ENCODE peak calls at places on chromosomes 7 and 10, in six cellular contexts. One of them, this sample, is unnamed.

GRCh38 chr7:30115709-30116297 is 19.0 kb upstream of the MTURN start:
- DNase-seq in GM10248: no peak
- DNase-seq in heart right ventricle: no peak
- DNase-seq in left ventricle myocardium inferior: no peak
- DNase-seq in activated B cell treated with CpG ODN at 0.5 μM for 24 hours: no peak
- DNase-seq in RWPE1: no peak
- DNase-seq in this sample: no peak

GRCh38 chr7:24337180-24337579 is 53.2 kb downstream of the NPY start:
- DNase-seq in activated B cell treated with CpG ODN at 0.5 μM for 24 hours: no peak
- DNase-seq in heart right ventricle: no peak
- DNase-seq in GM10248: no peak
- DNase-seq in left ventricle myocardium inferior: no peak
- DNase-seq in RWPE1: no peak
- DNase-seq in this sample: no peak

GRCh38 chr7:155769701-155770100 is 42.6 kb downstream of the SHH start:
- DNase-seq in activated B cell treated with CpG ODN at 0.5 μM for 24 hours: no peak
- DNase-seq in GM10248: no peak
- DNase-seq in RWPE1: no peak
- DNase-seq in heart right ventricle: no peak
- DNase-seq in left ventricle myocardium inferior: no peak
- DNase-seq in this sample: no peak

GRCh38 chr10:95745487-95745886 is 10.5 kb upstream of the ENTPD1 start:
- DNase-seq in GM10248: peak
- DNase-seq in left ventricle myocardium inferior: no peak
- DNase-seq in RWPE1: no peak
- DNase-seq in heart right ventricle: no peak
- DNase-seq in activated B cell treated with CpG ODN at 0.5 μM for 24 hours: no peak
- DNase-seq in this sample: no peak

GRCh38 chr10:95517536-95518454 is 43.4 kb downstream of the SORBS1 start:
- DNase-seq in heart right ventricle: no peak
- DNase-seq in RWPE1: peak
- DNase-seq in activated B cell treated with CpG ODN at 0.5 μM for 24 hours: no peak
- DNase-seq in left ventricle myocardium inferior: no peak
- DNase-seq in GM10248: no peak
- DNase-seq in this sample: no peak

GRCh38 chr10:50653142-50653541 is 29.4 kb upstream of the SGMS1 start:
- DNase-seq in left ventricle myocardium inferior: no peak
- DNase-seq in heart right ventricle: no peak
- DNase-seq in activated B cell treated with CpG ODN at 0.5 μM for 24 hours: no peak
- DNase-seq in RWPE1: peak
- DNase-seq in GM10248: no peak
- DNase-seq in this sample: no peak

GRCh38 chr7:33842141-33842540 is 63.2 kb upstream of the BMPER start:
- DNase-seq in RWPE1: no peak
- DNase-seq in GM10248: no peak
- DNase-seq in activated B cell treated with CpG ODN at 0.5 μM for 24 hours: no peak
- DNase-seq in heart right ventricle: no peak
- DNase-seq in left ventricle myocardium inferior: no peak
- DNase-seq in this sample: no peak

GRCh38 chr7:134720091-134720935 is 59.1 kb upstream of the CALD1 start:
- DNase-seq in activated B cell treated with CpG ODN at 0.5 μM for 24 hours: no peak
- DNase-seq in left ventricle myocardium inferior: no peak
- DNase-seq in GM10248: no peak
- DNase-seq in RWPE1: no peak
- DNase-seq in heart right ventricle: no peak
- DNase-seq in this sample: no peak

GRCh38 chr7:55308186-55308929 is 56.8 kb upstream of the LANCL2 start:
- DNase-seq in GM10248: no peak
- DNase-seq in RWPE1: no peak
- DNase-seq in left ventricle myocardium inferior: no peak
- DNase-seq in heart right ventricle: peak
- DNase-seq in activated B cell treated with CpG ODN at 0.5 μM for 24 hours: no peak
- DNase-seq in this sample: no peak

GRCh38 chr10:21090609-21091082 is 193.5 kb upstream of the NEBL start:
- DNase-seq in left ventricle myocardium inferior: no peak
- DNase-seq in RWPE1: no peak
- DNase-seq in heart right ventricle: no peak
- DNase-seq in activated B cell treated with CpG ODN at 0.5 μM for 24 hours: no peak
- DNase-seq in GM10248: no peak
- DNase-seq in this sample: no peak

GRCh38 chr7:150356265-150356897 is 12.2 kb upstream of the REPIN1 start:
- DNase-seq in GM10248: peak
- DNase-seq in activated B cell treated with CpG ODN at 0.5 μM for 24 hours: no peak
- DNase-seq in RWPE1: no peak
- DNase-seq in heart right ventricle: no peak
- DNase-seq in left ventricle myocardium inferior: no peak
- DNase-seq in this sample: no peak

GRCh38 chr10:89458760-89459159 is 44.4 kb downstream of the IFIT5 start:
- DNase-seq in heart right ventricle: no peak
- DNase-seq in GM10248: no peak
- DNase-seq in left ventricle myocardium inferior: no peak
- DNase-seq in activated B cell treated with CpG ODN at 0.5 μM for 24 hours: no peak
- DNase-seq in RWPE1: no peak
- DNase-seq in this sample: no peak

GRCh38 chr10:35466170-35466569 is 129.9 kb downstream of the CCNY start:
- DNase-seq in RWPE1: no peak
- DNase-seq in GM10248: no peak
- DNase-seq in heart right ventricle: no peak
- DNase-seq in left ventricle myocardium inferior: no peak
- DNase-seq in activated B cell treated with CpG ODN at 0.5 μM for 24 hours: no peak
- DNase-seq in this sample: no peak

GRCh38 chr7:106420741-106421140 is 136.0 kb upstream of the NAMPT start:
- DNase-seq in left ventricle myocardium inferior: no peak
- DNase-seq in RWPE1: no peak
- DNase-seq in heart right ventricle: no peak
- DNase-seq in activated B cell treated with CpG ODN at 0.5 μM for 24 hours: no peak
- DNase-seq in GM10248: no peak
- DNase-seq in this sample: no peak

GRCh38 chr7:54995631-54996340 is 23.0 kb upstream of the EGFR start:
- DNase-seq in left ventricle myocardium inferior: no peak
- DNase-seq in activated B cell treated with CpG ODN at 0.5 μM for 24 hours: no peak
- DNase-seq in RWPE1: peak
- DNase-seq in heart right ventricle: no peak
- DNase-seq in GM10248: peak
- DNase-seq in this sample: no peak

DNA sequence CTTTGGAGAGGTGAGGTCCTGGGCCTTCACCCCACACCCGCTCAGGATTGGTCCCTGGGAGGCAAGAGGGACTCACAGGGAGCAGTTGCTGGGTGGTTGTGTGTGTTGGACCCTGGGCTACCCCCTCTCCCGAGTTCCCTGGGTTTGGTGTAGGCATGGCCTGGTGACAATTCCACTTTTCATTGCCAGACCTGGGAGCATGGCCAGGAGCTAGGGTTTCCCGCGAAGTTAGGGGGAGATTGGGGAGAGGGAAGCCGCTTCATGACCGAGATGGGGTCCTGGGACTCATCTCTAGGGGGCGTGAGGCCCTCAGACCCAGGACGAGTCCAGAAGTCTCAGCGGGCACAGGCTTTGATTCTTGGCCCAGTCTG is 579 bp downstream of the PALD1 start:
- DNase-seq in RWPE1: no peak
- DNase-seq in left ventricle myocardium inferior: no peak
- DNase-seq in activated B cell treated with CpG ODN at 0.5 μM for 24 hours: no peak
- DNase-seq in heart right ventricle: no peak
- DNase-seq in GM10248: no peak
- DNase-seq in this sample: no peak
- TF ChIP-seq CTCF in RWPE1: no peak
- TF ChIP-seq CTCF in left ventricle myocardium inferior: no peak
- TF ChIP-seq CTCF in activated B cell treated with CpG ODN at 0.5 μM for 24 hours: no peak
- TF ChIP-seq CTCF in heart right ventricle: no peak
- TF ChIP-seq CTCF in GM10248: no peak
- TF ChIP-seq CTCF in this sample: no peak

GRCh38 chr7:118590107-118590506 is 365.6 kb downstream of the ANKRD7 start:
- DNase-seq in heart right ventricle: no peak
- DNase-seq in RWPE1: no peak
- DNase-seq in left ventricle myocardium inferior: no peak
- DNase-seq in GM10248: no peak
- DNase-seq in activated B cell treated with CpG ODN at 0.5 μM for 24 hours: no peak
- DNase-seq in this sample: no peak
- TF ChIP-seq CTCF in heart right ventricle: no peak
- TF ChIP-seq CTCF in RWPE1: peak
- TF ChIP-seq CTCF in left ventricle myocardium inferior: no peak
- TF ChIP-seq CTCF in GM10248: peak
- TF ChIP-seq CTCF in activated B cell treated with CpG ODN at 0.5 μM for 24 hours: no peak
- TF ChIP-seq CTCF in this sample: no peak

GRCh38 chr10:46308666-46309450 is 22.1 kb downstream of the ANTXRL start:
- DNase-seq in activated B cell treated with CpG ODN at 0.5 μM for 24 hours: peak
- DNase-seq in left ventricle myocardium inferior: peak
- DNase-seq in heart right ventricle: peak
- DNase-seq in RWPE1: no peak
- DNase-seq in GM10248: no peak
- DNase-seq in this sample: no peak
- TF ChIP-seq CTCF in activated B cell treated with CpG ODN at 0.5 μM for 24 hours: no peak
- TF ChIP-seq CTCF in left ventricle myocardium inferior: no peak
- TF ChIP-seq CTCF in heart right ventricle: no peak
- TF ChIP-seq CTCF in RWPE1: no peak
- TF ChIP-seq CTCF in GM10248: no peak
- TF ChIP-seq CTCF in this sample: no peak

GRCh38 chr7:121448429-121448828 is 52.3 kb upstream of the FAM3C start:
- DNase-seq in RWPE1: no peak
- DNase-seq in left ventricle myocardium inferior: no peak
- DNase-seq in GM10248: no peak
- DNase-seq in heart right ventricle: no peak
- DNase-seq in activated B cell treated with CpG ODN at 0.5 μM for 24 hours: no peak
- DNase-seq in this sample: no peak

GRCh38 chr7:121447939-121448338 is 51.8 kb upstream of the FAM3C start:
- DNase-seq in heart right ventricle: no peak
- DNase-seq in GM10248: no peak
- DNase-seq in activated B cell treated with CpG ODN at 0.5 μM for 24 hours: no peak
- DNase-seq in RWPE1: no peak
- DNase-seq in left ventricle myocardium inferior: no peak
- DNase-seq in this sample: no peak

GRCh38 chr7:121449735-121450134 is 53.6 kb upstream of the FAM3C start:
- DNase-seq in heart right ventricle: no peak
- DNase-seq in left ventricle myocardium inferior: no peak
- DNase-seq in GM10248: no peak
- DNase-seq in activated B cell treated with CpG ODN at 0.5 μM for 24 hours: no peak
- DNase-seq in RWPE1: no peak
- DNase-seq in this sample: no peak

GRCh38 chr7:121450631-121451030 is 54.5 kb upstream of the FAM3C start:
- DNase-seq in heart right ventricle: no peak
- DNase-seq in left ventricle myocardium inferior: no peak
- DNase-seq in GM10248: no peak
- DNase-seq in RWPE1: no peak
- DNase-seq in activated B cell treated with CpG ODN at 0.5 μM for 24 hours: no peak
- DNase-seq in this sample: no peak

DNA sequence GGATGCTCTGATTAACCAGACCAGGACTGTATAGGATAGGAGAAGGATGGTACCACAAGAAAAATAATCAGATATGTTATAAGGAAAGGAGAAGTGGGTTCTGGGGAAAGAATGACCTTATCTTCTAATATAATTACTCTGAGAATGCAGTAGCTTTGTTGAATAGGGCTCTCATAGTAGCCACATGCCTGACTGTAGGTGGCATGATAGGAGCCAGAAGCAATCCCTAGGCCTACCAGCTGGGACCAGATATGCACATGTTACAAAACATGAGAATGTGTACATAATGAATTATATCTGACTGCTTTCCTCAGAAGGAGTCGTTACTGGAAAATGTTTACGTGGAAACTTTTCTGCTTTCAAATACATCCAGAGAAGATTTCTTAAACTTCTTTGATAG is 53.2 kb upstream of the FAM3C start:
- DNase-seq in heart right ventricle: no peak
- DNase-seq in left ventricle myocardium inferior: no peak
- DNase-seq in GM10248: no peak
- DNase-seq in activated B cell treated with CpG ODN at 0.5 μM for 24 hours: no peak
- DNase-seq in RWPE1: no peak
- DNase-seq in this sample: no peak
- TF ChIP-seq CTCF in heart right ventricle: no peak
- TF ChIP-seq CTCF in left ventricle myocardium inferior: no peak
- TF ChIP-seq CTCF in GM10248: no peak
- TF ChIP-seq CTCF in activated B cell treated with CpG ODN at 0.5 μM for 24 hours: no peak
- TF ChIP-seq CTCF in RWPE1: no peak
- TF ChIP-seq CTCF in this sample: no peak

GRCh38 chr10:24727811-24728210 is 4.1 kb upstream of the ARHGAP21 start:
- DNase-seq in activated B cell treated with CpG ODN at 0.5 μM for 24 hours: no peak
- DNase-seq in GM10248: no peak
- DNase-seq in heart right ventricle: no peak
- DNase-seq in RWPE1: no peak
- DNase-seq in left ventricle myocardium inferior: no peak
- DNase-seq in this sample: no peak
- TF ChIP-seq CTCF in activated B cell treated with CpG ODN at 0.5 μM for 24 hours: no peak
- TF ChIP-seq CTCF in GM10248: no peak
- TF ChIP-seq CTCF in heart right ventricle: no peak
- TF ChIP-seq CTCF in RWPE1: no peak
- TF ChIP-seq CTCF in left ventricle myocardium inferior: no peak
- TF ChIP-seq CTCF in this sample: no peak

GRCh38 chr10:34049469-34049868 is 715.0 kb upstream of the NRP1 start:
- DNase-seq in activated B cell treated with CpG ODN at 0.5 μM for 24 hours: no peak
- DNase-seq in heart right ventricle: no peak
- DNase-seq in GM10248: no peak
- DNase-seq in left ventricle myocardium inferior: no peak
- DNase-seq in RWPE1: no peak
- DNase-seq in this sample: no peak
- TF ChIP-seq CTCF in activated B cell treated with CpG ODN at 0.5 μM for 24 hours: no peak
- TF ChIP-seq CTCF in heart right ventricle: no peak
- TF ChIP-seq CTCF in GM10248: no peak
- TF ChIP-seq CTCF in left ventricle myocardium inferior: no peak
- TF ChIP-seq CTCF in RWPE1: no peak
- TF ChIP-seq CTCF in this sample: no peak

GRCh38 chr7:116164552-116164951 is 45.8 kb upstream of the TES start:
- DNase-seq in GM10248: no peak
- DNase-seq in RWPE1: no peak
- DNase-seq in heart right ventricle: no peak
- DNase-seq in activated B cell treated with CpG ODN at 0.5 μM for 24 hours: no peak
- DNase-seq in left ventricle myocardium inferior: no peak
- DNase-seq in this sample: no peak

GRCh38 chr7:116169060-116169459 is 41.3 kb upstream of the TES start:
- DNase-seq in GM10248: no peak
- DNase-seq in RWPE1: no peak
- DNase-seq in activated B cell treated with CpG ODN at 0.5 μM for 24 hours: no peak
- DNase-seq in heart right ventricle: no peak
- DNase-seq in left ventricle myocardium inferior: no peak
- DNase-seq in this sample: no peak

GRCh38 chr7:116165717-116166116 is 44.6 kb upstream of the TES start:
- DNase-seq in RWPE1: no peak
- DNase-seq in GM10248: peak
- DNase-seq in activated B cell treated with CpG ODN at 0.5 μM for 24 hours: no peak
- DNase-seq in left ventricle myocardium inferior: no peak
- DNase-seq in heart right ventricle: no peak
- DNase-seq in this sample: no peak

GRCh38 chr7:116166167-116166566 is 44.2 kb upstream of the TES start:
- DNase-seq in RWPE1: no peak
- DNase-seq in activated B cell treated with CpG ODN at 0.5 μM for 24 hours: no peak
- DNase-seq in GM10248: no peak
- DNase-seq in left ventricle myocardium inferior: no peak
- DNase-seq in heart right ventricle: no peak
- DNase-seq in this sample: no peak

DNA sequence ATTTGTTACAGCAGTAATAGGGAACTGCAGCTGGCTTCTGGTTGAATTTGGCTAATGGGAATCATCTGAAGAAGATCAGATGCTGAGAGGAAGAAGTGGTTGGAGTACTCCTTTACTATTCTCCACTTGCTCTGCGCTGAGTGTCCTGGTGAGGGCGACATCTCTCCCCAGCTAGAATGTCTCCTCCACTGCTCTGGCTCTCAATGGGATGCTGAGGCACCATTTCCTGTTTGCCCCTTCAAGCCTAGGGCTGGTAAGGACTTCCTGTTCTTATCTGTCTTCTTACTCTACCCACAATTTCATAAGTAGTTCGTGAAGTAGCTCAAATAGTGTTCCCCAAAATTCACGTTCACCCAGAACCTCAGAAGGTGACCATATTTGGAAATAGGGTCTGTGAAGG is 43.2 kb upstream of the TES start:
- DNase-seq in left ventricle myocardium inferior: no peak
- DNase-seq in RWPE1: no peak
- DNase-seq in activated B cell treated with CpG ODN at 0.5 μM for 24 hours: no peak
- DNase-seq in GM10248: no peak
- DNase-seq in heart right ventricle: no peak
- DNase-seq in this sample: no peak
- TF ChIP-seq CTCF in left ventricle myocardium inferior: no peak
- TF ChIP-seq CTCF in RWPE1: no peak
- TF ChIP-seq CTCF in activated B cell treated with CpG ODN at 0.5 μM for 24 hours: no peak
- TF ChIP-seq CTCF in GM10248: peak
- TF ChIP-seq CTCF in heart right ventricle: no peak
- TF ChIP-seq CTCF in this sample: no peak